ENCODE peak calls at places on chromosomes 1 and 21, in seven cellular contexts. U, Y, W, D, O, T and V are unnamed samples.

GRCh38 chr1:179938752-179939151 is 15.9 kb upstream of the CEP350 start:
- DNase-seq in Y (no peak), W (no peak), D (peak), O (peak), U (no peak), T (no peak), V (no peak)

GRCh38 chr21:21010228-21010627 is 12.0 kb downstream of the NCAM2 start:
- DNase-seq in U (no peak), W (no peak), O (no peak), Y (no peak), D (no peak), T (no peak), V (no peak)

GRCh38 chr1:20093303-20093702 is 23.3 kb downstream of the PLA2G5 start:
- DNase-seq in U (no peak), Y (no peak), T (no peak), D (no peak), O (no peak), W (no peak), V (no peak)

GRCh38 chr1:241465673-241466072 is 53.9 kb downstream of the FH start:
- DNase-seq in T (no peak), W (no peak), U (no peak), O (no peak), Y (no peak), D (no peak), V (no peak)

GRCh38 chr1:155006601-155007101 is 4.0 kb downstream of the ZBTB7B start:
- DNase-seq in O (no peak), U (peak), T (no peak), W (no peak), D (peak), Y (peak), V (peak)

GRCh38 chr1:206575165-206575893 is 36.9 kb downstream of the EIF2D start:
- DNase-seq in O (peak), U (peak), T (peak), Y (no peak), W (peak), D (peak), V (peak)

GRCh38 chr21:38992737-38993136 is 187.0 kb downstream of the ETS2 start:
- DNase-seq in D (no peak), W (no peak), T (no peak), U (no peak), O (no peak), Y (no peak), V (no peak)

GRCh38 chr1:49363628-49364027 is 586.9 kb upstream of the BEND5 start:
- DNase-seq in W (no peak), T (no peak), U (no peak), D (no peak), O (no peak), Y (no peak), V (no peak)

GRCh38 chr1:209406111-209406654 is 177.3 kb upstream of the CAMK1G start:
- DNase-seq in U (no peak), D (peak), Y (no peak), W (no peak), T (peak), O (no peak), V (no peak)

GRCh38 chr1:208654241-208654640 is 410.1 kb upstream of the PLXNA2 start:
- DNase-seq in O (no peak), Y (peak), U (peak), D (peak), W (no peak), T (peak), V (peak)

GRCh38 chr1:19250629-19251304 is 557 bp downstream of the EMC1 start:
- DNase-seq in O (no peak), U (no peak), W (no peak), Y (peak), D (peak), T (no peak), V (no peak)

GRCh38 chr1:90710579-90711536 is 6.2 kb downstream of the BARHL2 start:
- DNase-seq in T (no peak), W (no peak), Y (peak), O (no peak), U (no peak), D (no peak), V (no peak)

GRCh38 chr21:33197546-33197945 is 32.2 kb upstream of the IFNAR2 start:
- DNase-seq in T (no peak), Y (peak), W (no peak), U (no peak), D (no peak), O (no peak), V (no peak)

GRCh38 chr21:43193651-43194302 is 25.0 kb downstream of the CRYAA start:
- DNase-seq in D (peak), U (peak), T (peak), Y (no peak), O (peak), W (no peak), V (peak)

GRCh38 chr1:46623733-46624695 is 7.4 kb upstream of the MOB3C start:
- DNase-seq in O (no peak), U (no peak), Y (peak), T (no peak), D (no peak), W (no peak), V (no peak)

GRCh38 chr1:94125551-94126514 is 4.9 kb upstream of the ABCA4 start:
- DNase-seq in D (no peak), W (no peak), T (no peak), U (no peak), O (no peak), Y (peak), V (no peak)

GRCh38 chr1:245330951-245331350 is 176.2 kb downstream of the KIF26B start:
- DNase-seq in T (no peak), D (no peak), Y (peak), W (no peak), U (no peak), O (no peak), V (no peak)
- H3K4me3 ChIP-seq in T (no peak), D (no peak), Y (peak), W (no peak), U (no peak), O (no peak), V (no peak)

GRCh38 chr1:203281851-203282661 is 23.3 kb upstream of the BTG2 start:
- DNase-seq in D (no peak), T (no peak), W (no peak), O (no peak), Y (no peak), U (no peak), V (peak)

GRCh38 chr1:203282720-203283542 is 22.4 kb upstream of the BTG2 start:
- DNase-seq in U (peak), O (no peak), D (no peak), Y (no peak), T (no peak), W (no peak), V (peak)

GRCh38 chr1:203280061-203280460 is 25.3 kb upstream of the BTG2 start:
- DNase-seq in W (no peak), O (no peak), Y (no peak), U (no peak), T (no peak), D (no peak), V (peak)

GRCh38 chr1:203278885-203279406 is 26.4 kb upstream of the BTG2 start:
- DNase-seq in D (no peak), Y (no peak), W (no peak), O (no peak), U (peak), T (peak), V (no peak)

DNA sequence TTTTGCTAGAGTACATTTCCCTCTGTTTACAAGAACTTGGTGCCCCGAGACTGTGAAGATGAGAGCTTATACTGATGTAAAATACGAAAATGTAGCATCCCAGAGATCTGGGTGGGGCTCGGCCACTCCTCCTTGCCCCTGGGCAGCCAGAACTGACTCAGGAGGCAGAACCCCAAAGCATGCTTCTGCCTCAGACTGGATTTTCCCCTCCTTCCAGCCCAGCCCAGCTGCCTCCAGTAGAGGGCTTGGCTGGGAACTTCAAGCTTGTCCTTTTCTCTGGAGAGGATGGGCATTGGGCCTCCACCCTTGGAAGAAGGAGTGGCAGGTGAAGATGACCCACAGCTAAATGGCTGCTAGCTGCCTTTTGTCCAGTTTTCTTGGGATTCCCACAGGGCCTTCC is 24.3 kb upstream of the BTG2 start:
- DNase-seq in U (peak), Y (no peak), T (no peak), O (no peak), D (peak), W (no peak), V (peak)
- H3K27ac ChIP-seq in U (peak), Y (no peak), T (no peak), O (no peak), D (no peak), W (no peak), V (no peak)

DNA sequence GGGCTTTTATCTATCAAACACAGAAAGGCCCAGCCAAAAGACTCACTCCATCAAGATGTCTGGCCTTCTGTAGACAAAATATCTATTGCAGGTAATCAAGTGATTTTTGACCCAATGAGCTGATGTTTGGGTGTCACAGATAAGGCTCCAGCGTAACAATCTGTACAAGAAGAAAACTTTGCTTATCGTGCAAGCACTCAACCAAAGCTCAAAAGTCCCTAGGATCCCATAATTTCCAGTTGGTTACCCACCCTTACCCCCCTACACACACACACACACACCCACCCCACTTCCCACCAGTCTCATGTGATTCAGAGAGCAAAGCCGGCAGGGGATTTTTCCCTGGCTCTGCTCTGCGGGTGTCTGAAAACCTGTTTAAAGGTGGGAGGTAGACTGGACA is 5.8 kb downstream of the ITPKB start:
- DNase-seq in D (no peak), O (no peak), U (no peak), W (no peak), T (no peak), Y (no peak), V (no peak)
- H3K4me3 ChIP-seq in D (no peak), O (no peak), U (peak), W (peak), T (no peak), Y (no peak), V (no peak)

GRCh38 chr21:18467715-18468114 is 64.1 kb upstream of the TMPRSS15 start:
- DNase-seq in W (no peak), Y (no peak), O (no peak), T (no peak), U (no peak), D (no peak), V (no peak)

GRCh38 chr21:18468775-18469174 is 65.2 kb upstream of the TMPRSS15 start:
- DNase-seq in Y (no peak), U (no peak), D (no peak), W (no peak), O (no peak), T (no peak), V (no peak)
- H3K27ac ChIP-seq in Y (no peak), U (no peak), D (no peak), W (no peak), O (no peak), T (no peak), V (no peak)

DNA sequence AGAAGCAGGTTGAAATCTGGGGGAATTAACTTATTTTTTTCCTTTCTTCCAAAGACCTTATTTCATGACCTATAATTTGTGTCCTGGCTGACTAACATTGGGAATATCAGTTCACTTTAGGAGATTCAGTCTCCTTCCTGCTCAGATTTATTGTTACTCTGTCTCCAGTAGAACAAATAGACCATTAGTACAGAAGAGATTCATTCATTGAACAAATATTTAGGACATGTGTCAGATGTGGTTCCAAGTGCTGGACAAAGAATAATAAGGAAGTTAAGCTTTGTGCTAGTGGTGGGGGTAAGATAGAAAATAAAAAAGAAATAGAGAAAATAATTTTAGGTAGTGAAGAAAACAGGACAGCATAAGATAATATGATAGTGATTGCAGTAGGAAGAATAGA is 20.3 kb downstream of the ZMYM4 start:
- DNase-seq in T (peak), O (no peak), W (no peak), U (no peak), D (peak), Y (no peak), V (no peak)
- H3K4me3 ChIP-seq in T (no peak), O (no peak), W (no peak), U (no peak), D (peak), Y (no peak), V (no peak)

GRCh38 chr1:28247603-28248272 is 11.6 kb upstream of the SESN2 start:
- DNase-seq in O (no peak), T (no peak), Y (no peak), U (no peak), W (no peak), D (no peak), V (no peak)
- H3K27ac ChIP-seq in O (peak), T (peak), Y (peak), U (peak), W (peak), D (peak), V (no peak)

GRCh38 chr1:156663178-156663577 is 14.0 kb downstream of the NES start:
- DNase-seq in T (peak), U (peak), W (no peak), Y (peak), D (peak), O (no peak), V (peak)

GRCh38 chr1:156662588-156663055 is 14.6 kb downstream of the NES start:
- DNase-seq in D (no peak), O (no peak), U (no peak), T (no peak), W (no peak), Y (no peak), V (no peak)

GRCh38 chr1:156660752-156661112 is 16.5 kb downstream of the NES start:
- DNase-seq in Y (no peak), W (no peak), O (no peak), T (no peak), D (no peak), U (no peak), V (no peak)

GRCh38 chr1:156659994-156660751 is 17.0 kb downstream of the NES start:
- DNase-seq in W (peak), U (peak), D (peak), O (peak), Y (peak), T (peak), V (peak)

GRCh38 chr1:156661932-156662587 is 15.1 kb downstream of the NES start:
- DNase-seq in Y (peak), O (no peak), U (peak), W (no peak), T (peak), D (peak), V (no peak)
- H3K4me3 ChIP-seq in Y (no peak), O (no peak), U (no peak), W (no peak), T (no peak), D (no peak), V (no peak)

GRCh38 chr1:201694615-201695335 is 134.2 kb upstream of the IPO9 start:
- DNase-seq in U (no peak), W (no peak), T (no peak), Y (peak), O (no peak), D (no peak), V (peak)

GRCh38 chr1:201693887-201694614 is 134.9 kb upstream of the IPO9 start:
- DNase-seq in T (no peak), W (no peak), Y (peak), U (no peak), O (no peak), D (no peak), V (peak)

GRCh38 chr1:201697174-201697573 is 131.8 kb upstream of the IPO9 start:
- DNase-seq in O (no peak), W (no peak), D (no peak), Y (no peak), T (no peak), U (no peak), V (peak)

GRCh38 chr1:201696217-201696761 is 132.7 kb upstream of the IPO9 start:
- DNase-seq in W (no peak), D (peak), O (peak), Y (no peak), T (peak), U (no peak), V (peak)

GRCh38 chr1:201695607-201696006 is 133.3 kb upstream of the IPO9 start:
- DNase-seq in W (no peak), O (no peak), D (no peak), T (no peak), Y (no peak), U (no peak), V (no peak)
- H3K27ac ChIP-seq in W (no peak), O (peak), D (peak), T (peak), Y (no peak), U (no peak), V (no peak)

GRCh38 chr1:223887724-223888428 is 42.1 kb upstream of the TP53BP2 start:
- DNase-seq in W (no peak), O (peak), D (peak), U (peak), Y (no peak), T (peak), V (peak)
- H3K4me3 ChIP-seq in W (no peak), O (peak), D (peak), U (no peak), Y (no peak), T (no peak), V (peak)

GRCh38 chr1:25710583-25711347 is 89.2 kb upstream of the SELENON start:
- DNase-seq in O (no peak), D (no peak), T (peak), U (no peak), W (no peak), Y (no peak), V (no peak)
- H3K27ac ChIP-seq in O (peak), D (no peak), T (peak), U (no peak), W (no peak), Y (no peak), V (no peak)